ENCODE peak calls at places on chromosomes 16 and 17, in seven cellular contexts. L is H9, C is mesendoderm, S is neuronal stem cell, Q is mesenchymal stem cell, M is H1, I is trophoblast cell. D is an unnamed sample.

GRCh38 chr17:19706791-19707727 is 9.3 kb downstream of the SLC47A2 start:
- DNase-seq in L (peak), C (no peak), S (no peak), Q (no peak), M (peak), I (no peak), D (no peak)

GRCh38 chr16:49799172-49799571 is 56.7 kb downstream of the ZNF423 start:
- DNase-seq in L (peak), C (peak), S (no peak), Q (no peak), M (no peak), I (no peak), D (no peak)

GRCh38 chr17:78785011-78785662 is 3.1 kb upstream of the CYTH1 start:
- DNase-seq in L (no peak), C (no peak), S (no peak), Q (no peak), M (no peak), I (no peak), D (no peak)

GRCh38 chr17:3750926-3751325 is 27.2 kb downstream of the HASPIN start:
- DNase-seq in L (no peak), C (no peak), S (no peak), Q (no peak), M (no peak), I (no peak), D (no peak)

GRCh38 chr17:42819939-42820535 is 4.0 kb downstream of the BECN1 start:
- DNase-seq in L (peak), C (peak), S (peak), Q (peak), M (peak), I (peak), D (peak)

GRCh38 chr17:34371405-34371804 is 8.4 kb upstream of the CCL1 start:
- DNase-seq in L (no peak), C (no peak), S (no peak), Q (no peak), M (no peak), I (no peak), D (no peak)

GRCh38 chr17:39146273-39146672 is 5.2 kb downstream of the PLXDC1 start:
- DNase-seq in L (no peak), C (no peak), S (no peak), Q (no peak), M (no peak), I (no peak), D (no peak)

GRCh38 chr16:12323007-12323699 is 346.6 kb downstream of the SNX29 start:
- DNase-seq in L (no peak), C (no peak), S (no peak), Q (no peak), M (no peak), I (no peak), D (no peak)

GRCh38 chr17:29151567-29151966 is 28.6 kb downstream of the MYO18A start:
- DNase-seq in L (peak), C (peak), S (no peak), Q (peak), M (no peak), I (peak), D (peak)

GRCh38 chr17:47905221-47905733 is 9.2 kb downstream of the SP2 start:
- DNase-seq in L (no peak), C (peak), S (no peak), Q (peak), M (no peak), I (no peak), D (peak)

GRCh38 chr17:3659541-3660111 is 8.8 kb downstream of the TAX1BP3 start:
- DNase-seq in L (peak), C (no peak), S (no peak), Q (peak), M (no peak), I (peak), D (peak)

GRCh38 chr16:85752511-85753420 is 1.9 kb upstream of the C16orf74 start:
- DNase-seq in L (peak), C (peak), S (no peak), Q (peak), M (peak), I (peak), D (peak)

GRCh38 chr16:67280090-67281015 is 1.0 kb downstream of the PLEKHG4 start:
- DNase-seq in L (no peak), C (peak), S (no peak), Q (no peak), M (no peak), I (no peak), D (no peak)

GRCh38 chr16:58628845-58629680 is 563 bp downstream of the CNOT1 start:
- DNase-seq in L (peak), C (peak), S (peak), Q (peak), M (peak), I (peak), D (peak)

GRCh38 chr16:89073346-89074221 is 20.1 kb upstream of the ACSF3 start:
- DNase-seq in L (no peak), C (peak), S (no peak), Q (no peak), M (no peak), I (peak), D (no peak)

GRCh38 chr17:15261063-15261817 is 3.9 kb downstream of the PMP22 start:
- DNase-seq in L (peak), C (peak), S (peak), Q (peak), M (no peak), I (peak), D (peak)

GRCh38 chr16:58001781-58002410 is 689 bp downstream of the USB1 start:
- DNase-seq in L (no peak), C (no peak), S (no peak), Q (no peak), M (no peak), I (no peak), D (no peak)

GRCh38 chr17:35051183-35051578 is 12.3 kb downstream of the RFFL start:
- DNase-seq in L (no peak), C (no peak), S (no peak), Q (peak), M (no peak), I (no peak), D (no peak)

GRCh38 chr16:78529881-78530280 is 430.4 kb downstream of the WWOX start:
- DNase-seq in L (no peak), C (no peak), S (no peak), Q (no peak), M (no peak), I (no peak), D (no peak)

GRCh38 chr16:86869288-86870022 is 291.1 kb downstream of the FOXL1 start:
- DNase-seq in L (no peak), C (no peak), S (no peak), Q (no peak), M (no peak), I (no peak), D (no peak)

GRCh38 chr17:35788504-35788998 is 6.9 kb downstream of the MMP28 start:
- DNase-seq in L (no peak), C (no peak), S (no peak), Q (peak), M (no peak), I (no peak), D (peak)

GRCh38 chr16:85690469-85691064 is 1.8 kb upstream of the GINS2 start:
- DNase-seq in L (no peak), C (no peak), S (no peak), Q (peak), M (no peak), I (peak), D (no peak)

GRCh38 chr17:1561420-1562177 is 993 bp downstream of the PITPNA start:
- DNase-seq in L (no peak), C (no peak), S (no peak), Q (peak), M (peak), I (peak), D (no peak)

GRCh38 chr16:14111713-14112538 is 40.8 kb downstream of the MRTFB start:
- DNase-seq in L (no peak), C (no peak), S (no peak), Q (no peak), M (no peak), I (no peak), D (no peak)

GRCh38 chr17:30929081-30929633 is 7.4 kb downstream of the ADAP2 start:
- DNase-seq in L (no peak), C (no peak), S (no peak), Q (no peak), M (no peak), I (peak), D (no peak)

GRCh38 chr17:50141750-50142119 is 8.7 kb downstream of the PPP1R9B start:
- DNase-seq in L (no peak), C (no peak), S (no peak), Q (no peak), M (no peak), I (no peak), D (no peak)

GRCh38 chr17:31390426-31390747 is 1.1 kb upstream of the RAB11FIP4 start:
- DNase-seq in L (no peak), C (no peak), S (no peak), Q (no peak), M (no peak), I (no peak), D (no peak)

GRCh38 chr17:78125976-78126894 is 2.3 kb downstream of the TMC6 start:
- DNase-seq in L (no peak), C (no peak), S (no peak), Q (no peak), M (no peak), I (no peak), D (no peak)

GRCh38 chr17:4816826-4817225 is 9.9 kb downstream of the PLD2 start:
- DNase-seq in L (no peak), C (no peak), S (no peak), Q (no peak), M (no peak), I (no peak), D (no peak)

GRCh38 chr17:71902931-71903506 is 217.8 kb upstream of the SOX9 start:
- DNase-seq in L (no peak), C (no peak), S (no peak), Q (no peak), M (no peak), I (no peak), D (peak)

GRCh38 chr17:4877089-4877488 is 22.2 kb upstream of the C17orf107 start:
- DNase-seq in L (no peak), C (no peak), S (no peak), Q (no peak), M (no peak), I (no peak), D (no peak)

GRCh38 chr17:7284911-7285310 is 3.4 kb downstream of the SLC2A4 start:
- DNase-seq in L (no peak), C (no peak), S (no peak), Q (no peak), M (no peak), I (no peak), D (no peak)

GRCh38 chr17:41308251-41308917 is 725 bp downstream of the KRTAP16-1 start:
- DNase-seq in L (no peak), C (no peak), S (no peak), Q (no peak), M (no peak), I (no peak), D (no peak)

GRCh38 chr17:1153795-1154546 is 25.8 kb downstream of the ABR start:
- DNase-seq in L (peak), C (peak), S (no peak), Q (no peak), M (peak), I (peak), D (peak)

GRCh38 chr17:32460054-32460453 is 15.7 kb downstream of the PSMD11 start:
- DNase-seq in L (peak), C (no peak), S (no peak), Q (no peak), M (no peak), I (no peak), D (no peak)

GRCh38 chr17:59829217-59830006 is 63.3 kb downstream of the TUBD1 start:
- DNase-seq in L (no peak), C (peak), S (no peak), Q (peak), M (no peak), I (peak), D (peak)

GRCh38 chr16:49748322-49748721 is 107.6 kb downstream of the ZNF423 start:
- DNase-seq in L (no peak), C (no peak), S (no peak), Q (peak), M (no peak), I (peak), D (no peak)

GRCh38 chr16:83958842-83959565 is 6.0 kb downstream of the OSGIN1 start:
- DNase-seq in L (no peak), C (no peak), S (no peak), Q (no peak), M (no peak), I (peak), D (no peak)
- H2AK5ac ChIP-seq in L (no peak), C (no peak), S (no peak), Q (no peak), M (no peak), I (no peak), D (no peak)

GRCh38 chr17:82080048-82080788 is 14.6 kb upstream of the DUS1L start:
- DNase-seq in L (no peak), C (no peak), S (no peak), Q (no peak), M (no peak), I (no peak), D (no peak)

GRCh38 chr17:82078433-82078832 is 12.8 kb upstream of the DUS1L start:
- DNase-seq in L (no peak), C (no peak), S (no peak), Q (no peak), M (no peak), I (no peak), D (no peak)

GRCh38 chr17:82077617-82078358 is 12.2 kb upstream of the DUS1L start:
- DNase-seq in L (peak), C (peak), S (no peak), Q (no peak), M (no peak), I (peak), D (no peak)

GRCh38 chr17:82080789-82081464 is 15.3 kb upstream of the DUS1L start:
- DNase-seq in L (no peak), C (no peak), S (no peak), Q (no peak), M (no peak), I (no peak), D (no peak)

GRCh38 chr17:82079001-82079677 is 13.5 kb upstream of the DUS1L start:
- DNase-seq in L (no peak), C (no peak), S (no peak), Q (no peak), M (no peak), I (no peak), D (no peak)
- H2AK5ac ChIP-seq in L (no peak), C (no peak), S (no peak), Q (no peak), M (no peak), I (no peak), D (no peak)

GRCh38 chr17:67891481-67892119 is 66.3 kb downstream of the BPTF start:
- DNase-seq in L (no peak), C (peak), S (no peak), Q (peak), M (no peak), I (peak), D (peak)
- H2AK5ac ChIP-seq in L (no peak), C (no peak), S (no peak), Q (no peak), M (no peak), I (no peak), D (no peak)

GRCh38 chr16:2034695-2035430 is 8.2 kb downstream of the NHERF2 start:
- DNase-seq in L (no peak), C (no peak), S (no peak), Q (no peak), M (no peak), I (no peak), D (no peak)

GRCh38 chr16:2036200-2036966 is 9.7 kb downstream of the NHERF2 start:
- DNase-seq in L (no peak), C (no peak), S (no peak), Q (no peak), M (no peak), I (no peak), D (no peak)

GRCh38 chr16:2037631-2038358 is 9.8 kb downstream of the NTHL1 start:
- DNase-seq in L (no peak), C (no peak), S (no peak), Q (no peak), M (no peak), I (no peak), D (no peak)

GRCh38 chr16:2037115-2037514 is 10.4 kb downstream of the NHERF2 start:
- DNase-seq in L (no peak), C (no peak), S (no peak), Q (no peak), M (no peak), I (no peak), D (no peak)

GRCh38 chr16:2035431-2036199 is 8.9 kb downstream of the NHERF2 start:
- DNase-seq in L (no peak), C (no peak), S (no peak), Q (peak), M (peak), I (no peak), D (peak)
- H2AK5ac ChIP-seq in L (no peak), C (no peak), S (peak), Q (peak), M (no peak), I (peak), D (peak)

DNA sequence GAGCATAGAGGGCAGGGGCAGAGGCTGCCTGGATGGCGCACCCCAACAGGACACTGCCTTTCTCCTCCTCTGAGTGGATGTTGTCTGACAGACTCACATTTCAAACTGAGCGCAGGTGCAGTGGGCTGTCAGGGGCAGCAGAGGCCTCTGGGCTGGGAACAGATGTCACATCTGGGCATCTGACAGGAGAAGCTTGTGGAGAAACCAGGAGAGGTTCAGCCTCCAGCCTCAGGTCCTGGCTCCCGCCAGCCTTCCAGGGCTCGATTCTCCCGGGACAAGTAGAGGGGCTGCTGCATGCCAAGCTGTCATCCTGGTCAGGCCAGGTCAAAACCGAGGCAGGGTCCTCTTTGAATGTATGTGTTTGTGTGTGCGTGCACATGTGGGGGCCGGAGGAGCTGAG is 67.7 kb upstream of the SDK2 start:
- DNase-seq in L (no peak), C (no peak), S (no peak), Q (no peak), M (no peak), I (no peak), D (no peak)
- H2AK5ac ChIP-seq in L (no peak), C (no peak), S (peak), Q (no peak), M (no peak), I (no peak), D (no peak)

D was measured in IMR-90.